ENCODE peak calls at places on chromosomes 16 and 17, in seven cellular contexts. One of them, this sample, is unnamed.

GRCh38 chr17:41308918-41309359 is at the start of gene KRTAP16-1:
- DNase-seq in cardiac fibroblast: no peak
- DNase-seq in A549: no peak
- DNase-seq in GM12865: no peak
- DNase-seq in Peyer's patch: peak
- DNase-seq in tibial artery: no peak
- DNase-seq in dorsolateral prefrontal cortex: no peak
- DNase-seq in this sample: no peak

GRCh38 chr16:50309156-50309526 is 42.8 kb downstream of the ADCY7 start:
- DNase-seq in cardiac fibroblast: no peak
- DNase-seq in A549: no peak
- DNase-seq in GM12865: no peak
- DNase-seq in Peyer's patch: no peak
- DNase-seq in tibial artery: no peak
- DNase-seq in dorsolateral prefrontal cortex: peak
- DNase-seq in this sample: no peak

GRCh38 chr17:22512997-22513538 is 820.7 kb downstream of the KCNJ18 start:
- DNase-seq in cardiac fibroblast: no peak
- DNase-seq in A549: no peak
- DNase-seq in GM12865: no peak
- DNase-seq in Peyer's patch: no peak
- DNase-seq in tibial artery: no peak
- DNase-seq in dorsolateral prefrontal cortex: no peak
- DNase-seq in this sample: no peak

GRCh38 chr16:27561216-27561615 is 11.3 kb downstream of the KATNIP start:
- DNase-seq in cardiac fibroblast: no peak
- DNase-seq in A549: no peak
- DNase-seq in GM12865: no peak
- DNase-seq in Peyer's patch: no peak
- DNase-seq in tibial artery: no peak
- DNase-seq in dorsolateral prefrontal cortex: no peak
- DNase-seq in this sample: no peak

GRCh38 chr17:78825696-78826095 is 14.9 kb downstream of the USP36 start:
- DNase-seq in cardiac fibroblast: no peak
- DNase-seq in A549: no peak
- DNase-seq in GM12865: no peak
- DNase-seq in Peyer's patch: no peak
- DNase-seq in tibial artery: no peak
- DNase-seq in dorsolateral prefrontal cortex: no peak
- DNase-seq in this sample: no peak

GRCh38 chr17:43994272-43995149 is 9.9 kb upstream of the NAGS start:
- DNase-seq in cardiac fibroblast: peak
- DNase-seq in A549: peak
- DNase-seq in GM12865: peak
- DNase-seq in Peyer's patch: peak
- DNase-seq in tibial artery: no peak
- DNase-seq in dorsolateral prefrontal cortex: peak
- DNase-seq in this sample: no peak

GRCh38 chr16:89593841-89594240 is 18.3 kb downstream of the CPNE7 start:
- DNase-seq in cardiac fibroblast: no peak
- DNase-seq in A549: no peak
- DNase-seq in GM12865: no peak
- DNase-seq in Peyer's patch: no peak
- DNase-seq in tibial artery: no peak
- DNase-seq in dorsolateral prefrontal cortex: no peak
- DNase-seq in this sample: no peak

GRCh38 chr16:68939921-68940320 is 96.6 kb downstream of the TANGO6 start:
- DNase-seq in cardiac fibroblast: no peak
- DNase-seq in A549: no peak
- DNase-seq in GM12865: no peak
- DNase-seq in Peyer's patch: no peak
- DNase-seq in tibial artery: no peak
- DNase-seq in dorsolateral prefrontal cortex: no peak
- DNase-seq in this sample: no peak

GRCh38 chr16:23539984-23540816 is 16.9 kb downstream of the EARS2 start:
- DNase-seq in cardiac fibroblast: no peak
- DNase-seq in A549: peak
- DNase-seq in GM12865: no peak
- DNase-seq in Peyer's patch: no peak
- DNase-seq in tibial artery: no peak
- DNase-seq in dorsolateral prefrontal cortex: no peak
- DNase-seq in this sample: peak

GRCh38 chr16:8607214-8607613 is 14.3 kb upstream of the METTL22 start:
- DNase-seq in cardiac fibroblast: no peak
- DNase-seq in A549: no peak
- DNase-seq in GM12865: no peak
- DNase-seq in Peyer's patch: no peak
- DNase-seq in tibial artery: no peak
- DNase-seq in dorsolateral prefrontal cortex: no peak
- DNase-seq in this sample: no peak

GRCh38 chr16:86584726-86585721 is 6.7 kb downstream of the FOXL1 start:
- DNase-seq in cardiac fibroblast: no peak
- DNase-seq in A549: no peak
- DNase-seq in GM12865: no peak
- DNase-seq in Peyer's patch: no peak
- DNase-seq in tibial artery: no peak
- DNase-seq in dorsolateral prefrontal cortex: no peak
- DNase-seq in this sample: no peak

GRCh38 chr16:51876934-51877333 is 670.0 kb downstream of the TOX3 start:
- DNase-seq in cardiac fibroblast: no peak
- DNase-seq in A549: no peak
- DNase-seq in GM12865: no peak
- DNase-seq in Peyer's patch: no peak
- DNase-seq in tibial artery: no peak
- DNase-seq in dorsolateral prefrontal cortex: no peak
- DNase-seq in this sample: peak

GRCh38 chr17:75535119-75535537 is 9.6 kb downstream of the LLGL2 start:
- DNase-seq in cardiac fibroblast: no peak
- DNase-seq in A549: no peak
- DNase-seq in GM12865: peak
- DNase-seq in Peyer's patch: peak
- DNase-seq in tibial artery: no peak
- DNase-seq in dorsolateral prefrontal cortex: no peak
- DNase-seq in this sample: no peak

GRCh38 chr16:7843196-7843595 is 510.6 kb downstream of the RBFOX1 start:
- DNase-seq in cardiac fibroblast: no peak
- DNase-seq in A549: no peak
- DNase-seq in GM12865: no peak
- DNase-seq in Peyer's patch: no peak
- DNase-seq in tibial artery: no peak
- DNase-seq in dorsolateral prefrontal cortex: no peak
- DNase-seq in this sample: no peak

GRCh38 chr16:477287-477686 is 50.2 kb upstream of the CAPN15 start:
- DNase-seq in cardiac fibroblast: no peak
- DNase-seq in A549: no peak
- DNase-seq in GM12865: no peak
- DNase-seq in Peyer's patch: no peak
- DNase-seq in tibial artery: no peak
- DNase-seq in dorsolateral prefrontal cortex: no peak
- DNase-seq in this sample: no peak

GRCh38 chr17:78780335-78780734 is 1.7 kb downstream of the CYTH1 start:
- DNase-seq in cardiac fibroblast: no peak
- DNase-seq in A549: no peak
- DNase-seq in GM12865: peak
- DNase-seq in Peyer's patch: peak
- DNase-seq in tibial artery: no peak
- DNase-seq in dorsolateral prefrontal cortex: no peak
- DNase-seq in this sample: no peak

GRCh38 chr16:11619327-11619851 is 32.7 kb upstream of the LITAF start:
- DNase-seq in cardiac fibroblast: no peak
- DNase-seq in A549: no peak
- DNase-seq in GM12865: peak
- DNase-seq in Peyer's patch: peak
- DNase-seq in tibial artery: peak
- DNase-seq in dorsolateral prefrontal cortex: no peak
- DNase-seq in this sample: no peak

GRCh38 chr16:77715145-77715544 is 7.2 kb upstream of the NUDT7 start:
- DNase-seq in cardiac fibroblast: no peak
- DNase-seq in A549: no peak
- DNase-seq in GM12865: no peak
- DNase-seq in Peyer's patch: no peak
- DNase-seq in tibial artery: no peak
- DNase-seq in dorsolateral prefrontal cortex: no peak
- DNase-seq in this sample: no peak

GRCh38 chr16:17204248-17205043 is 266.3 kb downstream of the XYLT1 start:
- DNase-seq in cardiac fibroblast: no peak
- DNase-seq in A549: no peak
- DNase-seq in GM12865: no peak
- DNase-seq in Peyer's patch: no peak
- DNase-seq in tibial artery: no peak
- DNase-seq in dorsolateral prefrontal cortex: no peak
- DNase-seq in this sample: no peak

GRCh38 chr17:50196036-50196435 is 5.4 kb downstream of the COL1A1 start:
- DNase-seq in cardiac fibroblast: no peak
- DNase-seq in A549: no peak
- DNase-seq in GM12865: no peak
- DNase-seq in Peyer's patch: no peak
- DNase-seq in tibial artery: no peak
- DNase-seq in dorsolateral prefrontal cortex: no peak
- DNase-seq in this sample: no peak

GRCh38 chr16:51636913-51637743 is 486.1 kb upstream of the SALL1 start:
- DNase-seq in cardiac fibroblast: peak
- DNase-seq in A549: no peak
- DNase-seq in GM12865: no peak
- DNase-seq in Peyer's patch: no peak
- DNase-seq in tibial artery: no peak
- DNase-seq in dorsolateral prefrontal cortex: no peak
- DNase-seq in this sample: peak

GRCh38 chr16:81994485-81994884 is 16.8 kb downstream of the SDR42E1 start:
- DNase-seq in cardiac fibroblast: no peak
- DNase-seq in A549: peak
- DNase-seq in GM12865: peak
- DNase-seq in Peyer's patch: no peak
- DNase-seq in tibial artery: no peak
- DNase-seq in dorsolateral prefrontal cortex: no peak
- DNase-seq in this sample: no peak

DNA sequence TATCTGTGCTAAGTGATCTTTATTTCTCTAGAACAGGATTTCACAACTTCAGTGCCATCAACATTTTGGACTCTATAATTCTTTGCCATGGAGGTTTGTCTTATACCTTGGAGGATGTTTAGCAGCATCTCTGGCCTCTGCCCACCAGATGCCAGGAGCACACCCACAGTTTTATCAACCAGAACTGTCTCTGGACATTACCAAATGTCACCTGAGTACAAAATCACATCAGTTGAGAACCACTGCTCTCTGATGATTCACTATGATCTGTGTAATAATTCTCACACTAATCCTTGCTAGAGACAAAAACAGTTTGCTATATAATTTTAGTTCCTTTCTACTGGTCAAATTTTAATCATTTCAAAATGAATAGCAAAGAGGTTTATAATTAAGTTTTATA is 102.8 kb upstream of the AMZ2 start:
- DNase-seq in cardiac fibroblast: no peak
- DNase-seq in A549: no peak
- DNase-seq in GM12865: no peak
- DNase-seq in Peyer's patch: no peak
- DNase-seq in tibial artery: no peak
- DNase-seq in dorsolateral prefrontal cortex: no peak
- DNase-seq in this sample: no peak
- TF ChIP-seq CTCF in cardiac fibroblast: no peak
- TF ChIP-seq CTCF in A549: no peak
- TF ChIP-seq CTCF in GM12865: no peak
- TF ChIP-seq CTCF in Peyer's patch: no peak
- TF ChIP-seq CTCF in tibial artery: no peak
- TF ChIP-seq CTCF in dorsolateral prefrontal cortex: no peak
- TF ChIP-seq CTCF in this sample: no peak

GRCh38 chr17:53571342-53571741 is 251.4 kb upstream of the KIF2B start:
- DNase-seq in cardiac fibroblast: no peak
- DNase-seq in A549: no peak
- DNase-seq in GM12865: no peak
- DNase-seq in Peyer's patch: no peak
- DNase-seq in tibial artery: no peak
- DNase-seq in dorsolateral prefrontal cortex: no peak
- DNase-seq in this sample: no peak

GRCh38 chr17:53574038-53574437 is 248.7 kb upstream of the KIF2B start:
- DNase-seq in cardiac fibroblast: no peak
- DNase-seq in A549: no peak
- DNase-seq in GM12865: no peak
- DNase-seq in Peyer's patch: no peak
- DNase-seq in tibial artery: no peak
- DNase-seq in dorsolateral prefrontal cortex: no peak
- DNase-seq in this sample: no peak

DNA sequence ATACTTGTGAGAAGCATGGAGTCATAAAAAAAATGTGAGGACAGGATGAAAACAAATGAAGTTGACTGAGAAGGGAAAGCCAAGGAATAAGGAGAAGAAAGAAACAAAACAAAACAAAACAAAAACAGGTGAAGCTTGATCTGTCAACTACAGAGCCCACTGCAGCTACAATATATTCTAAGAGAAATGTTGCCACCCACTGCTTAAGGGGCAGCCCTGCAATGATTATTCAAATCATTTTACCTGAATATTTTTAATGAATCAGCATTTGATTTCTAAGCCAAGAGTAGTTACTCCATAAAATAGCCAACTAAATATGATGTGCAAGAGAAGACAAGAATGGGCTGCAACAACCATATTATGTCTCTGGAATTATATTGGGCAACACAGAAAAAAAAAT is 252.0 kb upstream of the KIF2B start:
- DNase-seq in cardiac fibroblast: no peak
- DNase-seq in A549: no peak
- DNase-seq in GM12865: no peak
- DNase-seq in Peyer's patch: no peak
- DNase-seq in tibial artery: no peak
- DNase-seq in dorsolateral prefrontal cortex: no peak
- DNase-seq in this sample: no peak
- H3K4me3 ChIP-seq in cardiac fibroblast: no peak
- H3K4me3 ChIP-seq in A549: no peak
- H3K4me3 ChIP-seq in GM12865: no peak
- H3K4me3 ChIP-seq in Peyer's patch: no peak
- H3K4me3 ChIP-seq in tibial artery: no peak
- H3K4me3 ChIP-seq in dorsolateral prefrontal cortex: no peak
- H3K4me3 ChIP-seq in this sample: no peak

DNA sequence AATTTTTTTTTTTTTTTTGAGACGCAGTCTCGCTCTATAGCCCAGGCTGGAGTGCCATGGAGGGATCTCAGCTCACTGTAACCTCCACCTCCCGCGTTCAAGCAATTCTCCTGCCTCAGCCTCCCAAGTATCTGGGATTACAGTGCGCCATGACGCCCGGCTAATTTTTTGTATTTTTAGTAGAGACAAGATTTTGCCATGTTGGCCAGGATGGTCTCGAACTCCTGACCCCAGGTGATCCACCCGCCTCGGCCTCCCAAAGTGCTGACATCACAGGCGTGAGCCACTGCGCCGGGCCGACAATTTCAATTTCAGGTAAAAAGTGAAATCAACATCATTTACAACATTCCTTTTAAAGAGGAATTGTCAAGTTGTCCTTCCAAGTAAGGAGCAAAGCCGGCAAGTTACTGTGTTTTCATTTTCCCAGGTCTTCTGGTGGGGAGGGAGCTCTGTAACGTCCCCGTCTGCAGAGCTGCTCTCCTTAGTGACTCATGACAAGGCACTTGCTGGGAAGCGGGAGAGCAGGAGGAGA is 873 bp downstream of the NPLOC4 start:
- DNase-seq in cardiac fibroblast: no peak
- DNase-seq in A549: no peak
- DNase-seq in GM12865: peak
- DNase-seq in Peyer's patch: no peak
- DNase-seq in tibial artery: no peak
- DNase-seq in dorsolateral prefrontal cortex: no peak
- DNase-seq in this sample: peak
- TF ChIP-seq CTCF in cardiac fibroblast: no peak
- TF ChIP-seq CTCF in A549: no peak
- TF ChIP-seq CTCF in GM12865: no peak
- TF ChIP-seq CTCF in Peyer's patch: no peak
- TF ChIP-seq CTCF in tibial artery: no peak
- TF ChIP-seq CTCF in dorsolateral prefrontal cortex: no peak
- TF ChIP-seq CTCF in this sample: no peak

GRCh38 chr16:31698901-31699300 is 171.2 kb downstream of the AHSP start:
- DNase-seq in cardiac fibroblast: no peak
- DNase-seq in A549: no peak
- DNase-seq in GM12865: no peak
- DNase-seq in Peyer's patch: no peak
- DNase-seq in tibial artery: no peak
- DNase-seq in dorsolateral prefrontal cortex: no peak
- DNase-seq in this sample: no peak
- H3K4me3 ChIP-seq in cardiac fibroblast: no peak
- H3K4me3 ChIP-seq in A549: no peak
- H3K4me3 ChIP-seq in GM12865: no peak
- H3K4me3 ChIP-seq in Peyer's patch: no peak
- H3K4me3 ChIP-seq in tibial artery: no peak
- H3K4me3 ChIP-seq in dorsolateral prefrontal cortex: no peak
- H3K4me3 ChIP-seq in this sample: no peak